ENCODE peak calls at places on chromosomes 3 and 15, in five cellular contexts. T, P, Q, F and K are unnamed samples.

GRCh38 chr3:110858549-110858948 is 213.1 kb upstream of the NECTIN3 start:
- DNase-seq in T (no peak), P (no peak), Q (no peak), F (no peak), K (no peak)

GRCh38 chr3:114362815-114363214 is 69.0 kb downstream of the TIGIT start:
- DNase-seq in T (no peak), P (no peak), Q (peak), F (peak), K (no peak)

GRCh38 chr15:65659502-65660052 is 37.8 kb downstream of the SLC24A1 start:
- DNase-seq in T (no peak), P (no peak), Q (no peak), F (no peak), K (no peak)

GRCh38 chr15:40054746-40055575 is 16.0 kb upstream of the SRP14 start:
- DNase-seq in T (no peak), P (no peak), Q (peak), F (peak), K (peak)

GRCh38 chr3:97256060-97256459 is 441.7 kb downstream of the EPHA6 start:
- DNase-seq in T (no peak), P (no peak), Q (no peak), F (no peak), K (no peak)

GRCh38 chr3:178300441-178300959 is 235.7 kb upstream of the KCNMB2 start:
- DNase-seq in T (no peak), P (no peak), Q (no peak), F (no peak), K (no peak)

GRCh38 chr3:53242642-53243041 is 13.2 kb downstream of the TKT start:
- DNase-seq in T (no peak), P (no peak), Q (no peak), F (no peak), K (no peak)

GRCh38 chr3:36900474-36901443 is 44.1 kb downstream of the TRANK1 start:
- DNase-seq in T (no peak), P (no peak), Q (no peak), F (no peak), K (no peak)

GRCh38 chr3:156816091-156816793 is 9.9 kb upstream of the LEKR1 start:
- DNase-seq in T (peak), P (no peak), Q (peak), F (peak), K (peak)

GRCh38 chr3:153146191-153147053 is 15.6 kb upstream of the RAP2B start:
- DNase-seq in T (no peak), P (no peak), Q (no peak), F (no peak), K (no peak)

GRCh38 chr3:134300520-134300919 is 49.9 kb upstream of the RYK start:
- DNase-seq in T (peak), P (no peak), Q (no peak), F (no peak), K (no peak)

GRCh38 chr3:149023951-149024350 is 32.6 kb downstream of the GYG1 start:
- DNase-seq in T (no peak), P (no peak), Q (no peak), F (no peak), K (no peak)

GRCh38 chr3:112005091-112005672 is 6.5 kb downstream of the TAGLN3 start:
- DNase-seq in T (no peak), P (no peak), Q (no peak), F (no peak), K (no peak)

GRCh38 chr3:56347219-56347871 is 120.9 kb downstream of the ERC2 start:
- DNase-seq in T (peak), P (no peak), Q (no peak), F (peak), K (no peak)

GRCh38 chr15:74011610-74012009 is 17.1 kb downstream of the PML start:
- DNase-seq in T (no peak), P (no peak), Q (no peak), F (no peak), K (no peak)

GRCh38 chr3:39184081-39184967 is 8.1 kb downstream of the XIRP1 start:
- DNase-seq in T (no peak), P (no peak), Q (no peak), F (peak), K (no peak)

GRCh38 chr3:111152506-111152905 is 80.9 kb downstream of the NECTIN3 start:
- DNase-seq in T (no peak), P (no peak), Q (peak), F (no peak), K (no peak)

GRCh38 chr15:60442031-60442665 is 36.8 kb downstream of the ICE2 start:
- DNase-seq in T (no peak), P (no peak), Q (no peak), F (no peak), K (no peak)

GRCh38 chr3:53730565-53730964 is 115.7 kb downstream of the CHDH start:
- DNase-seq in T (no peak), P (no peak), Q (no peak), F (no peak), K (no peak)

GRCh38 chr3:58577269-58577821 is at the start of gene FAM107A:
- DNase-seq in T (no peak), P (no peak), Q (peak), F (no peak), K (no peak)

GRCh38 chr3:19171794-19172193 is 23.5 kb downstream of the KCNH8 start:
- DNase-seq in T (no peak), P (no peak), Q (no peak), F (no peak), K (no peak)

GRCh38 chr3:142077155-142077858 is 72.0 kb downstream of the TFDP2 start:
- DNase-seq in T (no peak), P (no peak), Q (no peak), F (no peak), K (no peak)

GRCh38 chr3:151556591-151556990 is 95.7 kb upstream of the IGSF10 start:
- DNase-seq in T (no peak), P (no peak), Q (no peak), F (no peak), K (no peak)

GRCh38 chr15:33864360-33865075 is 103.8 kb upstream of the CHRM5 start:
- DNase-seq in T (no peak), P (no peak), Q (peak), F (no peak), K (no peak)

GRCh38 chr15:100234158-100235029 is 107.4 kb downstream of the ADAMTS17 start:
- DNase-seq in T (no peak), P (no peak), Q (no peak), F (no peak), K (no peak)

GRCh38 chr15:54687628-54688027 is 509.1 kb downstream of the RSL24D1 start:
- DNase-seq in T (peak), P (no peak), Q (no peak), F (no peak), K (no peak)

GRCh38 chr3:194279701-194280360 is 71.3 kb downstream of the CPN2 start:
- DNase-seq in T (no peak), P (peak), Q (no peak), F (no peak), K (no peak)

GRCh38 chr3:25618043-25618442 is 46.7 kb downstream of the TOP2B start:
- DNase-seq in T (no peak), P (no peak), Q (no peak), F (no peak), K (no peak)

GRCh38 chr3:38114052-38114874 is 22.7 kb downstream of the ACAA1 start:
- DNase-seq in T (no peak), P (peak), Q (no peak), F (no peak), K (no peak)

GRCh38 chr15:92205255-92205739 is 188.4 kb upstream of the ST8SIA2 start:
- DNase-seq in T (peak), P (no peak), Q (no peak), F (no peak), K (peak)
- TF ChIP-seq CTCF in T (no peak), P (no peak), Q (no peak), F (no peak), K (no peak)

GRCh38 chr3:182618085-182618732 is 175.1 kb upstream of the ATP11B start:
- DNase-seq in T (peak), P (no peak), Q (peak), F (no peak), K (no peak)
- TF ChIP-seq CTCF in T (peak), P (no peak), Q (peak), F (no peak), K (peak)

GRCh38 chr15:48647963-48648362 is 2.5 kb upstream of the FBN1 start:
- DNase-seq in T (no peak), P (no peak), Q (peak), F (peak), K (no peak)
- TF ChIP-seq CTCF in T (no peak), P (no peak), Q (peak), F (no peak), K (peak)

GRCh38 chr15:32036972-32037371 is 6.7 kb downstream of the CHRNA7 start:
- DNase-seq in T (no peak), P (no peak), Q (no peak), F (no peak), K (no peak)

GRCh38 chr15:32041294-32041693 is 11.0 kb downstream of the CHRNA7 start:
- DNase-seq in T (no peak), P (no peak), Q (no peak), F (no peak), K (no peak)

GRCh38 chr15:32042269-32042996 is 12.1 kb downstream of the CHRNA7 start:
- DNase-seq in T (no peak), P (no peak), Q (no peak), F (no peak), K (no peak)
- TF ChIP-seq CTCF in T (no peak), P (no peak), Q (no peak), F (no peak), K (no peak)